ENCODE peak calls at places on chromosomes 7 and 10, in five cellular contexts. L is NCI-H1092 treated with DMSO at 0.1 percent for 48 hours, Y is upper lobe of right lung, N is lower lobe of right lung, C is PC-9. Z is an unnamed sample.

GRCh38 chr10:129755075-129756020 is 208.7 kb downstream of the EBF3 start:
- DNase-seq in L (no peak), N (peak; percentile 23), C (no peak), Y (peak; percentile 34), Z (no peak)

GRCh38 chr10:97584060-97584797 is at the start of gene HOGA1:
- DNase-seq in N (peak; percentile 64), L (no peak), Y (peak; percentile 73), C (no peak), Z (peak; percentile 88)

GRCh38 chr10:19707376-19707775 is 108.9 kb upstream of the PLXDC2 start:
- DNase-seq in C (no peak), Y (no peak), N (no peak), L (no peak), Z (no peak)

GRCh38 chr10:93746844-93747284 is 10.9 kb upstream of the LGI1 start:
- DNase-seq in C (peak; percentile 96), Y (no peak), N (no peak), L (no peak), Z (peak; percentile 64)

GRCh38 chr10:22599048-22599561 is 115.3 kb downstream of the PIP4K2A start:
- DNase-seq in Y (no peak), L (no peak), N (no peak), C (peak; percentile 75), Z (no peak)

GRCh38 chr7:98204670-98205069 is 6.6 kb upstream of the BHLHA15 start:
- DNase-seq in N (no peak), C (no peak), L (no peak), Y (peak; percentile 58), Z (no peak)

GRCh38 chr10:43419997-43420368 is 11.0 kb upstream of the HNRNPF start:
- DNase-seq in N (no peak), L (no peak), Y (no peak), C (no peak), Z (no peak)

GRCh38 chr10:62554632-62555199 is 180.5 kb downstream of the ZNF365 start:
- DNase-seq in C (no peak), Y (no peak), N (no peak), L (no peak), Z (peak; percentile 22)

GRCh38 chr10:31147220-31147608 is 115.5 kb upstream of the ZNF438 start:
- DNase-seq in L (no peak), Y (no peak), C (peak; percentile 69), N (no peak), Z (no peak)

GRCh38 chr10:131997366-131998049 is 15.8 kb upstream of the BNIP3 start:
- DNase-seq in N (peak; percentile 90), L (no peak), C (peak; percentile 90), Y (peak; percentile 92), Z (peak; percentile 22)

GRCh38 chr10:34488476-34489130 is 326.5 kb downstream of the PARD3 start:
- DNase-seq in N (no peak), Y (no peak), L (no peak), C (no peak), Z (no peak)

GRCh38 chr10:5623081-5623748 is 43.2 kb downstream of the ASB13 start:
- DNase-seq in C (peak; percentile 83), Y (peak; percentile 96), N (peak; percentile 94), L (peak; percentile 77), Z (peak; percentile 96)

GRCh38 chr10:75014516-75015230 is 96.8 kb upstream of the SAMD8 start:
- DNase-seq in L (no peak), C (no peak), Y (no peak), N (no peak), Z (no peak)

GRCh38 chr7:101410743-101411476 is 48.2 kb downstream of the COL26A1 start:
- DNase-seq in N (peak; percentile 51), L (no peak), Y (no peak), C (no peak), Z (peak; percentile 9)

GRCh38 chr10:78533776-78534175 is 500.1 kb downstream of the RPS24 start:
- DNase-seq in L (no peak), C (peak; percentile 11), Y (no peak), N (no peak), Z (no peak)

GRCh38 chr10:101123085-101123814 is 7.8 kb upstream of the TLX1 start:
- DNase-seq in Y (no peak), N (no peak), L (no peak), C (no peak), Z (peak; percentile 6)

GRCh38 chr10:104120061-104120460 is 1.9 kb upstream of the SFR1 start:
- DNase-seq in C (no peak), L (no peak), N (no peak), Y (no peak), Z (no peak)